ENCODE peak calls at places on chromosomes 5 and 9, in five cellular contexts. V is prostate gland, J is body of pancreas, W is breast epithelium, N is testis. C is an unnamed sample.

GRCh38 chr9:89701221-89701798 is 96.5 kb downstream of the GADD45G start:
- DNase-seq in V (no peak), J (no peak), W (no peak), N (no peak), C (no peak)

GRCh38 chr5:124596595-124597388 is 149.6 kb downstream of the ZNF608 start:
- DNase-seq in V (no peak), J (no peak), W (no peak), N (no peak), C (no peak)

GRCh38 chr9:113531919-113532808 is 68.6 kb downstream of the RGS3 start:
- DNase-seq in V (no peak), J (no peak), W (no peak), N (no peak), C (no peak)

GRCh38 chr5:54063817-54064216 is 246.6 kb downstream of the ARL15 start:
- DNase-seq in V (no peak), J (no peak), W (no peak), N (no peak), C (no peak)

GRCh38 chr5:142644640-142645361 is 41.1 kb downstream of the FGF1 start:
- DNase-seq in V (peak; percentile 19), J (no peak), W (no peak), N (no peak), C (no peak)

GRCh38 chr9:94900222-94901018 is 173.9 kb downstream of the AOPEP start:
- DNase-seq in V (no peak), J (no peak), W (no peak), N (no peak), C (no peak)

GRCh38 chr5:62606878-62607277 is 28.3 kb downstream of the LRRC70 start:
- DNase-seq in V (no peak), J (no peak), W (no peak), N (peak; percentile 34), C (no peak)

GRCh38 chr9:81737871-81738507 is 48.6 kb upstream of the TLE1 start:
- DNase-seq in V (peak; percentile 31), J (peak; percentile 36), W (peak; percentile 51), N (no peak), C (peak; percentile 91)

GRCh38 chr9:138117836-138118235 is 240.3 kb downstream of the CACNA1B start:
- DNase-seq in V (no peak), J (no peak), W (no peak), N (no peak), C (no peak)

GRCh38 chr9:117784996-117785395 is 80.8 kb downstream of the TLR4 start:
- DNase-seq in V (no peak), J (no peak), W (no peak), N (no peak), C (no peak)

GRCh38 chr5:57176350-57176857 is 2.5 kb downstream of the GPBP1 start:
- DNase-seq in V (no peak), J (no peak), W (no peak), N (no peak), C (peak; percentile 55)

GRCh38 chr5:58462623-58463230 is 2.8 kb upstream of the PLK2 start:
- DNase-seq in V (peak; percentile 24), J (peak; percentile 56), W (no peak), N (peak; percentile 34), C (peak; percentile 74)

GRCh38 chr9:113427629-113428028 is 17.1 kb downstream of the C9orf43 start:
- DNase-seq in V (no peak), J (no peak), W (no peak), N (no peak), C (peak; percentile 18)

GRCh38 chr9:91131433-91131839 is 230.3 kb downstream of the AUH start:
- DNase-seq in V (peak; percentile 71), J (no peak), W (no peak), N (no peak), C (no peak)

GRCh38 chr9:138072161-138072842 is 194.7 kb downstream of the CACNA1B start:
- DNase-seq in V (no peak), J (no peak), W (peak; percentile 10), N (peak; percentile 9), C (no peak)

GRCh38 chr9:80485420-80485819 is 913.7 kb downstream of the TLE4 start:
- DNase-seq in V (no peak), J (no peak), W (no peak), N (no peak), C (no peak)

GRCh38 chr5:133941456-133942196 is 26.8 kb downstream of the C5orf15 start:
- DNase-seq in V (no peak), J (no peak), W (no peak), N (no peak), C (peak; percentile 84)

GRCh38 chr5:157600252-157600651 is 24.7 kb upstream of the ADAM19 start:
- DNase-seq in V (no peak), J (no peak), W (no peak), N (no peak), C (no peak)

GRCh38 chr9:69115621-69116020 is 58.5 kb upstream of the TJP2 start:
- DNase-seq in V (no peak), J (no peak), W (no peak), N (no peak), C (no peak)

GRCh38 chr9:109166771-109167601 is at the start of gene FRRS1L:
- DNase-seq in V (no peak), J (no peak), W (no peak), N (peak; percentile 45), C (peak; percentile 65)

GRCh38 chr5:96026334-96027065 is 64.8 kb upstream of the ELL2 start:
- DNase-seq in V (no peak), J (no peak), W (no peak), N (no peak), C (no peak)

DNA sequence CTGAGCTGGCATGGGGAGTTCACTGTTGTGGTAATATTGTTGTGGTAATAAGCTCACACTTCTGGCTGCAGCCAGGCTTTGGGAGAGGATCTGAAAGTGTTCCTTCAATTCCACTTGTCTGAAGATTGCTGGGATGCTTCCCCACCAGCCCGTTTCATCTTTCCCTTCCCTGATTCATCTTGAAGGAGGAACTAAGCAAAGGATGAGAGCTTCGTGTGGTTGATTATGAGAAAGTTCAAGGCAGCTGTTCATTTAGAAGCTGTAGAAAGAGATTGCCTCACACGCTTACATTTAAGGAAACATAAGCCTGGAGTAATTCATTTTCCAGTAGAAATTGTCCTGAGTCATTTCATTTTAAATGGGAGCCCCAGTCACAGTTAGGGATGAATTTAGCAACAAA is 122.4 kb upstream of the GAS1 start:
- DNase-seq in V (no peak), J (no peak), W (no peak), N (no peak), C (no peak)
- TF ChIP-seq POLR2A in V (no peak), J (no peak), W (no peak), N (no peak), C (no peak)

GRCh38 chr5:8208307-8208706 is 339.4 kb downstream of the MTRR start:
- DNase-seq in V (no peak), J (no peak), W (no peak), N (no peak), C (no peak)
- TF ChIP-seq POLR2A in V (no peak), J (no peak), W (no peak), N (no peak), C (no peak)

GRCh38 chr9:35666547-35666946 is 1.6 kb upstream of the ARHGEF39 start:
- DNase-seq in V (no peak), J (no peak), W (no peak), N (no peak), C (no peak)

GRCh38 chr9:35665471-35665818 is 450 bp upstream of the ARHGEF39 start:
- DNase-seq in V (no peak), J (no peak), W (no peak), N (no peak), C (no peak)

GRCh38 chr9:35662437-35662836 is 2.6 kb downstream of the ARHGEF39 start:
- DNase-seq in V (no peak), J (no peak), W (no peak), N (no peak), C (no peak)

GRCh38 chr9:35666045-35666444 is 1.1 kb upstream of the ARHGEF39 start:
- DNase-seq in V (no peak), J (no peak), W (no peak), N (no peak), C (no peak)

DNA sequence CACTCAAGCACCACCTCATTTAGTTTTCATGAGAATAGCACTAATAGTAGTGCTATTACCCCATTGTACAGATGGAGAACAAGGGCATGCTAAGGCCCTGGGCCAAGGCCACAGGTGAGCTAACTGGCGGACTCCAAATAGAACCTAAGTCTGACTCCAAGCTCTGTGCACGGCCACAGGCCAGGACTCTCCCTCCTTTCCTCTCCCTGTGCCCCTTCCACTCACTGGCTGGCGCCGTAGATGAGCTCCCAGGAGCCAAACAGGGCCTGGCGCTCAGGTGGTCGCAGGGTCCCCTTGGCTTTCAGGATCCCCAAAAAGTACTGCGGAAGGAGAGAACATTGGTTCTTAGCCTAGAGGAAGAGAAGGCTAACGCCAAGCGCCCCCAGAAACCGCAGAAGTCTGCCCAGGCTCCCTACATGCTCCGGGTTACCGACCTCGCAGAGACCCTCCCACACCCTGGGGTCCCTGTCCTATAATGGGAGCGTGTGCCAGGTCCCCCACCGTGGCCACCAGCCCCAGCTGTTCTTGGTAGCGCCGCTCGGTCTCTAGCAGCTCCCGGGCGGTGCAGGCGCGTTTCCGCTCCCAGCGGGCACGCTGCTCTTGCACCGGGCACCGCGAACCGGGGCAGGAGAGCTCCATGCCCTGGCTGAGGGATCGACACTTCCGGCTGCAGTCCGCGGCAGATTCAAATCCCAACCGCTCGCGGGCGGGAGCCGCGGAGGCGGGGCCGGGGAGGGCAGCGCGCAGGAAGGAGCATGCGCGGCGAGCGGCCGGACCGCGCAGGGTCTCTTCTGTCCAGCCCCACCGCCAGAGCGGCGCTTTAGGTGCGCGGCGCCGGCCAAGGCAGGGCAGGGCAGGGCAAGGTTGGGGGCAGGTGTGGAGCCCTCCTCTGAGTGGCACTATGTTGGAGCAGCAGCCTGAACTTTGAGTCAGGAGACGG is at the start of gene ARHGEF39:
- DNase-seq in V (peak; percentile 59), J (peak; percentile 87), W (peak; percentile 53), N (peak; percentile 84), C (peak; percentile 90)
- TF ChIP-seq POLR2A in V (peak; percentile 60), J (peak; percentile 66), W (no peak), N (no peak), C (peak; percentile 84)

DNA sequence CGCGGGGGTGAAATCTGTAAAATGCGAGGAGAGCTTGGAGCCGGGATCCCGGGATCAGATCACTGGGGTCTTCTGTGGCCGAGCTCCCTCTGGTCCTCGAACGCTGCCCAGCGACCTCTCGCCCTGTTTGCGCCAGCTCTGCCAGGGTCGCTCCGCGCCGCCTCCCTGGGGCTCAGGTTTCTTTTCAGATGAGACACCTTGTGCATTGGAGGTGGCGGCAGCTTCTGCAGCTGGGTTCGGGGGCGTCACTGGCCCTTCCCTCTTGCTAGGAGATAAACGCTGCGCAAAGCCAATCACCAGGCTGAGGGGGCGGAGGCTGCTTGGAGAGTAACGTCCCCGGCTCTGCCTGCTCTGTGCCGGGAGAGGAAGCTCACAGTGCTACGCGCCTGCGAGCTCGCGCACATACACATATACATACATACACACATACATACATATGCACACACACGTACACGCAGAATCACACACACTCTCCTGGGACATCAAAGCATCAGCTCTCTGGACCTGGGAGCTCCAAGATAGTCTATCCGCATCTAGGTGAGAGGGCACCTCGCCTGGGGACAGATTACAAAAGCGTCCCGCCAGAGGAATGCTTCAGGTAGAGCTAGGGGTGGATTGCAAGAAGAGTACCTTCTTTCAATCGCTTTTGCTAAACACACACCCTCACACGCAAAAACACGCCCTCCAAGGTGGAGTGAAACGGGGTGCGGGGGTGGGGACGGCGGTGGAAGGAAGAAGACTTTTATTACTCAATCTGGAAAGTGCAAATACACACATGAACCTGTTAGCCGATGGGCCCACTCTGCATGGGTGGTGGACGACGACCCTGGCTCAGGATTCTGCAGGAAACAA is at the start of gene ST8SIA4:
- DNase-seq in V (peak; percentile 36), J (no peak), W (peak; percentile 55), N (peak; percentile 73), C (peak; percentile 91)
- TF ChIP-seq POLR2A in V (no peak), J (peak; percentile 67), W (no peak), N (no peak), C (peak; percentile 88)

C was measured in erythroblast.